ENCODE peak calls at places on chromosomes 16 and 17, in five cellular contexts. Z, U, I, Q and C are unnamed samples.
A peak's percentile ranks its signal among the peaks of the same experiment; 100 is the strongest.

GRCh38 chr17:19303367-19303776 is 59.2 kb downstream of the B9D1 start:
- DNase-seq in Z (no peak), Q (no peak), U (no peak), I (no peak), C (no peak)

GRCh38 chr17:58156839-58157803 is 8.9 kb downstream of the OR4D1 start:
- DNase-seq in Q (no peak), Z (no peak), I (peak; percentile 87), U (peak; percentile 73), C (no peak)

GRCh38 chr17:56995776-56996175 is 17.8 kb downstream of the SCPEP1 start:
- DNase-seq in U (no peak), Q (no peak), Z (no peak), I (no peak), C (no peak)

GRCh38 chr17:37796081-37796480 is 51.2 kb upstream of the HNF1B start:
- DNase-seq in Q (no peak), Z (no peak), I (no peak), U (no peak), C (no peak)

GRCh38 chr16:75761111-75761510 is 34.8 kb upstream of the CPHXL start:
- DNase-seq in U (no peak), I (no peak), Z (peak; percentile 11), Q (no peak), C (no peak)

GRCh38 chr17:49031965-49032928 is 35.1 kb downstream of the IGF2BP1 start:
- DNase-seq in I (peak; percentile 93), Q (peak; percentile 50), Z (peak; percentile 82), U (peak; percentile 46), C (no peak)

GRCh38 chr16:78628526-78628925 is 529.1 kb downstream of the WWOX start:
- DNase-seq in U (no peak), I (no peak), Z (no peak), Q (no peak), C (no peak)

GRCh38 chr16:12589676-12590075 is 214.0 kb downstream of the CPPED1 start:
- DNase-seq in Q (no peak), U (no peak), I (no peak), Z (no peak), C (no peak)

GRCh38 chr17:80243526-80244433 is 16.9 kb upstream of the RNF213 start:
- DNase-seq in U (no peak), Z (no peak), Q (no peak), I (no peak), C (no peak)

GRCh38 chr17:40351185-40352043 is 13.1 kb downstream of the GJD3 start:
- DNase-seq in Z (no peak), Q (no peak), U (no peak), I (no peak), C (no peak)

GRCh38 chr16:47719713-47720112 is 258.6 kb downstream of the PHKB start:
- DNase-seq in I (no peak), Z (no peak), U (no peak), Q (no peak), C (no peak)

GRCh38 chr17:16521070-16521727 is 29.2 kb upstream of the LRRC75A start:
- DNase-seq in Q (peak; percentile 81), U (peak; percentile 64), Z (peak; percentile 89), I (peak; percentile 88), C (peak; percentile 90)

GRCh38 chr17:45029758-45030423 is 21.5 kb downstream of the DCAKD start:
- DNase-seq in U (no peak), Q (no peak), Z (no peak), I (no peak), C (no peak)

GRCh38 chr17:80886641-80887573 is 104.7 kb upstream of the CHMP6 start:
- DNase-seq in U (no peak), Z (no peak), Q (no peak), I (no peak), C (no peak)

GRCh38 chr17:33284022-33284421 is 9.1 kb downstream of the ASIC2 start:
- DNase-seq in Z (peak; percentile 80), U (no peak), Q (peak; percentile 24), I (no peak), C (no peak)

GRCh38 chr16:70725912-70726828 is 40.3 kb upstream of the MTSS2 start:
- DNase-seq in Z (no peak), I (no peak), U (no peak), Q (no peak), C (no peak)

GRCh38 chr17:51230306-51230705 is 29.5 kb downstream of the MBTD1 start:
- DNase-seq in Z (no peak), I (no peak), Q (no peak), U (no peak), C (no peak)

GRCh38 chr17:82029391-82029790 is 2.1 kb upstream of the RAC3 start:
- DNase-seq in Q (no peak), Z (no peak), U (no peak), I (no peak), C (no peak)

GRCh38 chr16:66705790-66706505 is 9.4 kb upstream of the CMTM4 start:
- DNase-seq in I (no peak), Q (no peak), U (no peak), Z (no peak), C (no peak)

GRCh38 chr16:10981697-10982216 is 37.4 kb downstream of the CLEC16A start:
- DNase-seq in Q (no peak), Z (peak; percentile 29), U (peak; percentile 73), I (peak; percentile 73), C (no peak)

GRCh38 chr16:53952215-53953208 is 248.6 kb downstream of the FTO start:
- DNase-seq in I (no peak), Z (peak; percentile 51), Q (peak; percentile 2), U (no peak), C (no peak)

GRCh38 chr16:89536886-89537548 is 23.5 kb upstream of the RPL13 start:
- DNase-seq in Q (no peak), I (no peak), Z (no peak), U (no peak), C (no peak)

GRCh38 chr16:66856801-66857200 is 12.6 kb downstream of the CA7 start:
- DNase-seq in U (no peak), I (no peak), Z (no peak), Q (no peak), C (no peak)

GRCh38 chr16:65118866-65119265 is 3.0 kb downstream of the CDH11 start:
- DNase-seq in I (no peak), U (no peak), Z (no peak), Q (no peak), C (no peak)

GRCh38 chr17:70138309-70138865 is 30.9 kb upstream of the KCNJ2 start:
- DNase-seq in I (no peak), U (no peak), Z (no peak), Q (no peak), C (no peak)

GRCh38 chr17:33292184-33292980 is 713 bp downstream of the ASIC2 start:
- DNase-seq in U (peak; percentile 66), Q (no peak), I (peak; percentile 58), Z (no peak), C (no peak)

GRCh38 chr17:40326832-40327199 is 17.8 kb downstream of the RARA start:
- DNase-seq in U (no peak), Q (no peak), I (no peak), Z (no peak), C (no peak)

GRCh38 chr17:71959129-71959528 is 161.7 kb upstream of the SOX9 start:
- DNase-seq in I (peak; percentile 17), Q (no peak), Z (peak; percentile 53), U (no peak), C (no peak)

GRCh38 chr16:5010576-5011329 is 23.0 kb downstream of the NAGPA start:
- DNase-seq in U (peak; percentile 36), Z (no peak), I (peak; percentile 41), Q (no peak), C (no peak)
- TF ChIP-seq CTCF in U (no peak), Z (no peak), I (no peak), Q (no peak), C (no peak)

GRCh38 chr16:69532761-69533459 is 32.9 kb upstream of the NFAT5 start:
- DNase-seq in Z (no peak), I (peak; percentile 27), Q (no peak), U (no peak), C (no peak)
- TF ChIP-seq CTCF in Z (no peak), I (no peak), Q (no peak), U (no peak), C (no peak)

GRCh38 chr16:83996481-83997252 is 28.6 kb downstream of the NECAB2 start:
- DNase-seq in Q (no peak), I (peak; percentile 39), Z (no peak), U (no peak), C (no peak)
- TF ChIP-seq CTCF in Q (no peak), I (peak; percentile 16), Z (no peak), U (no peak), C (no peak)

GRCh38 chr16:8621572-8622314 is at the start of gene METTL22:
- DNase-seq in U (peak; percentile 94), I (peak; percentile 89), Q (peak; percentile 40), Z (peak; percentile 84), C (peak; percentile 98)
- TF ChIP-seq CTCF in U (no peak), I (no peak), Q (no peak), Z (no peak), C (no peak)

GRCh38 chr17:76946111-76946771 is 78.0 kb downstream of the MGAT5B start:
- DNase-seq in Q (no peak), U (no peak), Z (no peak), I (no peak), C (no peak)
- TF ChIP-seq CTCF in Q (no peak), U (no peak), Z (no peak), I (no peak), C (no peak)